ENCODE peak calls at places on chromosomes 11 and 22, in seven cellular contexts. I is HEK293T; C is psoas muscle; R is cardiac muscle cell; P is activated naive CD4-positive, alpha-beta T cell treated with anti-CD3 and anti-CD28 coated beads, Interleukin-2, amount 10 ng/mL, durations not matched to agents 7 days and 5 days; D is stimulated activated CD4-positive, alpha-beta T cell treated with anti-CD3 and anti-CD28 coated beads, Interleukin-1b, Interleukin-23, amount 100 ng/mL, for 24 hours; Z is kidney glomerular epithelial cell. M is an unnamed sample.

GRCh38 chr11:12029738-12030363 is 21.4 kb upstream of the DKK3 start:
- DNase-seq in I (no peak), C (no peak), R (no peak), P (no peak), D (no peak), Z (peak; percentile 30), M (peak; percentile 79)

GRCh38 chr22:17970205-17970708 is 54.1 kb downstream of the MICAL3 start:
- DNase-seq in I (no peak), C (no peak), R (no peak), P (no peak), D (no peak), Z (no peak), M (no peak)

GRCh38 chr11:3866206-3866605 is 10.7 kb downstream of the STIM1 start:
- DNase-seq in I (no peak), C (peak; percentile 59), R (peak; percentile 68), P (no peak), D (no peak), Z (peak; percentile 67), M (no peak)

GRCh38 chr11:75563978-75564552 is 2.0 kb downstream of the SERPINH1 start:
- DNase-seq in I (peak; percentile 52), C (peak; percentile 80), R (peak; percentile 82), P (no peak), D (no peak), Z (no peak), M (peak; percentile 49)

GRCh38 chr11:74683941-74684481 is 47.2 kb downstream of the CHRDL2 start:
- DNase-seq in I (no peak), C (peak; percentile 48), R (no peak), P (peak; percentile 14), D (no peak), Z (no peak), M (no peak)

GRCh38 chr11:69876013-69876412 is 56.8 kb upstream of the FGF3 start:
- DNase-seq in I (no peak), C (no peak), R (no peak), P (peak; percentile 11), D (no peak), Z (no peak), M (no peak)

GRCh38 chr22:31155425-31155824 is 4.6 kb upstream of the RNF185 start:
- DNase-seq in I (no peak), C (no peak), R (no peak), P (no peak), D (no peak), Z (no peak), M (no peak)

GRCh38 chr11:17734986-17735822 is 623 bp downstream of the KCNC1 start:
- DNase-seq in I (peak; percentile 64), C (peak; percentile 84), R (peak; percentile 94), P (peak; percentile 70), D (peak; percentile 16), Z (peak; percentile 15), M (no peak)

GRCh38 chr22:45163074-45163416 is 680 bp upstream of the NUP50 start:
- DNase-seq in I (peak; percentile 41), C (peak; percentile 62), R (peak; percentile 54), P (no peak), D (no peak), Z (peak; percentile 19), M (no peak)

M was measured in RCC 7860.